ENCODE peak calls at places on chromosomes 3 and 15, in eight cellular contexts. Y, Q, C, O, V, X, Z and A are unnamed samples.

GRCh38 chr3:43770426-43771103 is 79.8 kb downstream of the ABHD5 start:
- DNase-seq in Y (no peak), Q (peak; percentile 63), C (peak; percentile 57), O (no peak), V (no peak), X (no peak), Z (peak; percentile 78), A (peak; percentile 23)

GRCh38 chr15:55277715-55278114 is 11.9 kb downstream of the RAB27A start:
- DNase-seq in Y (no peak), Q (no peak), C (no peak), O (no peak), V (no peak), X (no peak), Z (no peak), A (no peak)

GRCh38 chr3:184453296-184453695 is 73.4 kb downstream of the CHRD start:
- DNase-seq in Y (no peak), Q (no peak), C (no peak), O (no peak), V (no peak), X (no peak), Z (no peak), A (no peak)

GRCh38 chr15:31306426-31307269 is 20.0 kb upstream of the KLF13 start:
- DNase-seq in Y (no peak), Q (peak; percentile 65), C (no peak), O (no peak), V (peak; percentile 49), X (no peak), Z (no peak), A (no peak)

GRCh38 chr3:141485578-141486415 is 1.0 kb upstream of the RASA2 start:
- DNase-seq in Y (peak; percentile 6), Q (no peak), C (peak; percentile 64), O (no peak), V (no peak), X (no peak), Z (peak; percentile 90), A (no peak)

GRCh38 chr3:127388412-127388811 is 100.6 kb upstream of the PRR20G start:
- DNase-seq in Y (no peak), Q (no peak), C (no peak), O (no peak), V (no peak), X (no peak), Z (no peak), A (no peak)

GRCh38 chr15:89038146-89038545 is 50.1 kb upstream of the ABHD2 start:
- DNase-seq in Y (no peak), Q (no peak), C (no peak), O (no peak), V (no peak), X (no peak), Z (no peak), A (no peak)

GRCh38 chr15:49916998-49917397 is 202.0 kb downstream of the ATP8B4 start:
- DNase-seq in Y (no peak), Q (no peak), C (no peak), O (no peak), V (no peak), X (no peak), Z (no peak), A (no peak)

GRCh38 chr3:141212555-141212954 is 19.1 kb upstream of the PXYLP1 start:
- DNase-seq in Y (no peak), Q (no peak), C (no peak), O (no peak), V (no peak), X (no peak), Z (no peak), A (no peak)

GRCh38 chr3:59559721-59560514 is 510.1 kb upstream of the CFAP20DC start:
- DNase-seq in Y (no peak), Q (no peak), C (no peak), O (no peak), V (no peak), X (no peak), Z (peak; percentile 98), A (no peak)

GRCh38 chr3:157063926-157064325 is 96.0 kb downstream of the CCNL1 start:
- DNase-seq in Y (no peak), Q (no peak), C (no peak), O (no peak), V (no peak), X (no peak), Z (no peak), A (no peak)

GRCh38 chr15:83153288-83153687 is 45.8 kb downstream of the TM6SF1 start:
- DNase-seq in Y (no peak), Q (no peak), C (no peak), O (no peak), V (no peak), X (no peak), Z (peak; percentile 55), A (no peak)

GRCh38 chr3:169591983-169592644 is 71.4 kb downstream of the MECOM start:
- DNase-seq in Y (no peak), Q (no peak), C (no peak), O (no peak), V (no peak), X (no peak), Z (no peak), A (no peak)

GRCh38 chr3:28088811-28089526 is 152.4 kb upstream of the CMC1 start:
- DNase-seq in Y (no peak), Q (no peak), C (no peak), O (no peak), V (no peak), X (no peak), Z (no peak), A (no peak)